ENCODE peak calls at places on chromosome 7, in seven cellular contexts. J is naive thymus-derived CD4-positive, alpha-beta T cell; P is left ventricle myocardium inferior; X is heart left ventricle; I is adrenal gland; Y is SJSA1; L is thoracic aorta. H is an unnamed sample.

GRCh38 chr7:129367349-129367699 is 66.9 kb upstream of the STRIP2 start:
- DNase-seq in J (no peak), P (no peak), X (no peak), I (no peak), Y (no peak), L (no peak), H (no peak)

GRCh38 chr7:136976504-136977251 is 108.2 kb downstream of the CHRM2 start:
- DNase-seq in J (no peak), P (no peak), X (no peak), I (no peak), Y (no peak), L (no peak), H (no peak)

GRCh38 chr7:146736446-146737190 is 620.0 kb downstream of the CNTNAP2 start:
- DNase-seq in J (no peak), P (no peak), X (no peak), I (no peak), Y (no peak), L (no peak), H (no peak)

GRCh38 chr7:45594780-45595535 is 20.8 kb downstream of the ADCY1 start:
- DNase-seq in J (no peak), P (no peak), X (no peak), I (no peak), Y (no peak), L (no peak), H (no peak)

GRCh38 chr7:91718071-91718470 is 162.4 kb downstream of the MTERF1 start:
- DNase-seq in J (no peak), P (no peak), X (no peak), I (no peak), Y (no peak), L (no peak), H (no peak)

GRCh38 chr7:22375359-22376048 is 18.6 kb upstream of the RAPGEF5 start:
- DNase-seq in J (no peak), P (no peak), X (no peak), I (no peak), Y (no peak), L (no peak), H (no peak)

GRCh38 chr7:71679480-71679879 is 547.5 kb downstream of the GALNT17 start:
- DNase-seq in J (no peak), P (no peak), X (no peak), I (no peak), Y (no peak), L (no peak), H (no peak)

GRCh38 chr7:36523371-36523953 is 133.8 kb downstream of the ANLN start:
- DNase-seq in J (no peak), P (no peak), X (no peak), I (no peak), Y (no peak), L (no peak), H (no peak)

GRCh38 chr7:112462236-112462635 is 12.0 kb downstream of the IFRD1 start:
- DNase-seq in J (no peak), P (no peak), X (no peak), I (peak; percentile 88), Y (no peak), L (no peak), H (no peak)

GRCh38 chr7:101094791-101095375 is 9.6 kb downstream of the TRIM56 start:
- DNase-seq in J (no peak), P (no peak), X (peak; percentile 42), I (peak; percentile 85), Y (peak; percentile 62), L (no peak), H (no peak)

GRCh38 chr7:131896189-131896855 is 339.9 kb upstream of the PODXL start:
- DNase-seq in J (no peak), P (no peak), X (no peak), I (no peak), Y (peak; percentile 42), L (no peak), H (no peak)

GRCh38 chr7:141097430-141097829 is 23.6 kb downstream of the TMEM178B start:
- DNase-seq in J (no peak), P (no peak), X (no peak), I (no peak), Y (no peak), L (no peak), H (no peak)

GRCh38 chr7:151455690-151456089 is 15.7 kb upstream of the CRYGN start:
- DNase-seq in J (no peak), P (no peak), X (no peak), I (peak; percentile 15), Y (no peak), L (no peak), H (no peak)

GRCh38 chr7:142557971-142558582 is 191.2 kb upstream of the PRSS1 start:
- DNase-seq in J (peak; percentile 43), P (no peak), X (no peak), I (peak; percentile 33), Y (no peak), L (no peak), H (no peak)

GRCh38 chr7:17488829-17489228 is 190.4 kb downstream of the AHR start:
- DNase-seq in J (no peak), P (no peak), X (no peak), I (no peak), Y (no peak), L (no peak), H (no peak)

GRCh38 chr7:34612671-34613070 is 45.3 kb upstream of the NPSR1 start:
- DNase-seq in J (no peak), P (no peak), X (no peak), I (no peak), Y (no peak), L (no peak), H (no peak)

GRCh38 chr7:45153238-45153637 is 4.4 kb upstream of the RAMP3 start:
- DNase-seq in J (no peak), P (no peak), X (no peak), I (no peak), Y (no peak), L (no peak), H (no peak)

GRCh38 chr7:47672966-47673365 is 91.1 kb upstream of the TNS3 start:
- DNase-seq in J (no peak), P (no peak), X (no peak), I (no peak), Y (peak; percentile 49), L (no peak), H (no peak)

GRCh38 chr7:28792858-28793257 is 165.3 kb downstream of the TRIL start:
- DNase-seq in J (no peak), P (no peak), X (no peak), I (no peak), Y (no peak), L (no peak), H (no peak)

GRCh38 chr7:111107989-111108388 is 17.1 kb downstream of the LRRN3 start:
- DNase-seq in J (no peak), P (no peak), X (no peak), I (peak; percentile 50), Y (no peak), L (no peak), H (no peak)

GRCh38 chr7:44700322-44700721 is 48.3 kb upstream of the ZMIZ2 start:
- DNase-seq in J (no peak), P (no peak), X (no peak), I (no peak), Y (no peak), L (no peak), H (no peak)

GRCh38 chr7:38574121-38574520 is 57.1 kb downstream of the AMPH start:
- DNase-seq in J (no peak), P (no peak), X (no peak), I (no peak), Y (no peak), L (no peak), H (no peak)

GRCh38 chr7:46651561-46652088 is 730.6 kb upstream of the IGFBP3 start:
- DNase-seq in J (no peak), P (no peak), X (no peak), I (no peak), Y (no peak), L (no peak), H (no peak)

DNA sequence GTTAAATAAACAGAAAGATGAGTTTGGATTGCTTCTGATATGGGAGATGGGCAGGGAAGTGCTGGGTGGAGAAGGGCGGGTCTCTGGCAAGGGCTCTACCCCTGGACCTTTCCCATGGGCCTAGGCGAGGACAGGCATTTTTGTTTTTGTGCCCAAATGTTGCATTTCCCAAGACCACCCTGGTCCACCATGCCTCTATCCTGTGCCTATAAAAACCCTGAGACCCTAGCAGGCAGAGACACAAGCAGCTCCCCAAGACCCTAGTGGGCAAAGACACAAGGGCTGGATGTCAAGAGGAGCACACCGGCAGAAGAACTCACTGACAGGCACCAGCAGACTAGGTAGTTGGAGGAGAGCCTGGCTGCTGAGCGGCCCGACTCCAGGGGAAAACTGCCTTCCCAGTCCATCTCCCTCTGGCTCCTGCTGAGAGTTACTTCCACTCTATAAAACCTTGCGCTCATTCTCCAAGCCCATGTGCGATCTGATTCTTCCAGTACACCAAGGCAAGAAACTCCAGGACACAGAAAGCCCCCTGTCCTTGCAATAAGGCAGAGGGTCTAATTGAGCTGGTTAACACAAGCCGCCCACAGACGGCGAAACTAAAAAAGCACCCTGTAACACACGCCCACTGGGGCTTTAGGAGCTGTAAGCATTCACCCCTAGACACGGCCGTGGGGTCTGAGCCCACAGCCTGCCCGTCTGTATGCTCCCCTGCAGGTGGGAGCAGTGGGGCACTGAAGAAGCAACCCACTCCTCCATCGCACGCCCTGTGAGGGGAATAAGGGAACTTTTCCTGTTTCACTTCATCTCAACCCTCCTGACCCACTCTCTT is 291.4 kb downstream of the PTPRN2 start:
- DNase-seq in J (no peak), P (no peak), X (no peak), I (no peak), Y (no peak), L (no peak), H (no peak)
- H3K9me3 ChIP-seq in J (no peaks in the 10 kb centered on the region), P (no peaks in the 10 kb centered on the region), X (no peaks in the 10 kb centered on the region), I (no peaks in the 10 kb centered on the region), Y (no peaks in the 10 kb centered on the region), L (no peaks in the 10 kb centered on the region), H (no peaks in the 10 kb centered on the region)

GRCh38 chr7:157650801-157651200 is 314.0 kb downstream of the DNAJB6 start:
- DNase-seq in J (no peak), P (no peak), X (no peak), I (no peak), Y (no peak), L (no peak), H (no peak)
- H3K9me3 ChIP-seq in J (no peaks in the 10 kb centered on the region), P (peaks cover 7% of the 10 kb centered on the region), X (no peaks in the 10 kb centered on the region), I (no peaks in the 10 kb centered on the region), Y (no peaks in the 10 kb centered on the region), L (no peaks in the 10 kb centered on the region), H (no peaks in the 10 kb centered on the region)

DNA sequence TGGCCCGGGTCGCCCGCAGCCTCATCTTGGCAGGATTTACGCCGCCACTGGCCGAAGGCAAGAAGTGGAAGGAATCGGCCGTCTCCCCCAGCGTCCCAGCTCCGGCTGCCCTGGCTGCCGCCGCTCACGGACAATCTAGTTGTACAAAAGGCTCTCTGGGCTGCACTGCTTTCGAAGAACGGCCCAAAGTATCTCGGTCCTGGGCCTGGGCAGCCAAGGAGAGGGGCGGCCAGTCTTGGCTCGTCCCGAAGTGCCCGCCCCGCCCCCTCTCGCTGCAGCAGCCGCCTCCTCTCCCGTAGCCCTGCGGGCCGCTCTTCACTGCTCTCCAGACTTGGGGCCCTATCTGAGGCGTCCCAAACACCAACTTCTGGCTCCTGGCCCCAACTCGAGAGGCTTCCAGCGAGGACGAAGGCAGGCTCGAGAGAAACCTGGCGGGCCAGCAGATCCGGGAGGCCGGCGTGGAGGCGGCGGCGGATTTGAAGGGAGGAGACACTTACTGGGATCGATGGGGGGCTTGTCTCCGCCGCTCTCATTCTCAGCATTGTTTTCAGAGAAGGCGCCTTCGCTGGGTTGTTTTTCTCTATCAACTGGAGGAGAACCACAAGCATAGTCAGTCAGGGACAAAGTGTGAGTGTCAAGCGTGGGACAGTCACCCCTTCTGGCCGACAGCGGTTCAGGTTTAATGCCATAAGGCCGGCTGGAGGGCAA is 802 bp downstream of the HOXA9 start:
- DNase-seq in J (no peak), P (peak; percentile 14), X (no peak), I (no peak), Y (peak; percentile 71), L (no peak), H (no peak)
- H3K9me3 ChIP-seq in J (no peaks in the 10 kb centered on the region), P (no peaks in the 10 kb centered on the region), X (no peaks in the 10 kb centered on the region), I (no peaks in the 10 kb centered on the region), Y (no peaks in the 10 kb centered on the region), L (no peaks in the 10 kb centered on the region), H (no peaks in the 10 kb centered on the region)

GRCh38 chr7:64706625-64707292 is 40.8 kb downstream of the ZNF107 start:
- DNase-seq in J (no peak), P (no peak), X (no peak), I (no peak), Y (no peak), L (no peak), H (no peak)
- H3K9me3 ChIP-seq in J (peaks cover 72% of the 10 kb centered on the region), P (peaks cover 100% of the 10 kb centered on the region), X (peaks cover 82% of the 10 kb centered on the region), I (peaks cover 69% of the 10 kb centered on the region), Y (peaks cover 19% of the 10 kb centered on the region), L (peaks cover 84% of the 10 kb centered on the region), H (peaks cover 46% of the 10 kb centered on the region)